ENCODE peak calls at places on chromosome 5, in eight cellular contexts. R is adipocyte, S is IMR-90, G is keratinocyte, A is mucosa of descending colon, B is osteoblast, L is stomach, E is cardiac muscle cell. D is an unnamed sample.
A peak's percentile ranks its signal among the peaks of the same experiment; 100 is the strongest.

GRCh38 chr5:10140195-10140973 is 109.3 kb downstream of the ATPSCKMT start:
- DNase-seq in R (peak; percentile 16), S (peak; percentile 7), G (no peak), A (peak; percentile 17), B (no peak), L (no peak), E (no peak), D (peak; percentile 80)

GRCh38 chr5:154817815-154818214 is 32.6 kb downstream of the FAXDC2 start:
- DNase-seq in R (no peak), S (no peak), G (no peak), A (no peak), B (no peak), L (no peak), E (no peak), D (no peak)

GRCh38 chr5:145484195-145484594 is 350.9 kb downstream of the PRELID2 start:
- DNase-seq in R (peak; percentile 52), S (peak; percentile 92), G (peak; percentile 19), A (no peak), B (no peak), L (no peak), E (no peak), D (no peak)

GRCh38 chr5:10351199-10351881 is 2.2 kb upstream of the MARCHF6 start:
- DNase-seq in R (no peak), S (peak; percentile 91), G (peak; percentile 78), A (no peak), B (no peak), L (no peak), E (peak; percentile 67), D (no peak)

GRCh38 chr5:91946870-91947269 is 563.8 kb upstream of the ARRDC3 start:
- DNase-seq in R (no peak), S (no peak), G (no peak), A (no peak), B (no peak), L (no peak), E (no peak), D (no peak)

GRCh38 chr5:136032564-136032963 is 3.8 kb downstream of the TGFBI start:
- DNase-seq in R (peak; percentile 76), S (peak; percentile 86), G (no peak), A (no peak), B (peak; percentile 90), L (no peak), E (no peak), D (no peak)

GRCh38 chr5:151413800-151414199 is 33.6 kb upstream of the SLC36A1 start:
- DNase-seq in R (no peak), S (no peak), G (no peak), A (no peak), B (no peak), L (no peak), E (no peak), D (no peak)

GRCh38 chr5:150636391-150637244 is 3.8 kb upstream of the SYNPO start:
- DNase-seq in R (peak; percentile 74), S (peak; percentile 68), G (no peak), A (peak; percentile 73), B (peak; percentile 89), L (peak; percentile 86), E (peak; percentile 44), D (no peak)

GRCh38 chr5:133818031-133818431 is 150.4 kb downstream of the C5orf15 start:
- DNase-seq in R (no peak), S (peak; percentile 5), G (no peak), A (no peak), B (no peak), L (peak; percentile 80), E (no peak), D (no peak)

GRCh38 chr5:65708140-65708539 is 13.8 kb downstream of the SGTB start:
- DNase-seq in R (peak; percentile 47), S (no peak), G (no peak), A (no peak), B (no peak), L (no peak), E (no peak), D (no peak)

DNA sequence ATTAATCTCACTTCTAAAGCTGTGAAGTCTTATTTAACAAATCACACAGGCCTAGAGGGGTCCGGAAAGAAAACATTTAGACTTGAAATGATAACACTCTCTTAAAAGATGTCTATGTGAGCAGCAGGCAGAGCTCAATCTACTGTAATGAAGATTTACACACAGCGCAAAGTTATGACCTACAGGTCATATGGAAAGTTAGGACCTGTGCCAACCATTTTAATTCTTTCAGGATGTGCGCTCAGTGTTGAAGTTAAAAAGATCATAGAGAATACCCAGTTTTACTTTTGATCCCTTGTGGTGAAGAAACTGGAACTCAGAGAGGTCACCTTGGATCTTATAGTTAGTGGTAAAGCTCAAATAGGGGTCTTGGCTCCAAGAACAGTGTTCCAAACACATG is 3.1 kb upstream of the CREBRF start:
- DNase-seq in R (no peak), S (no peak), G (no peak), A (no peak), B (no peak), L (no peak), E (no peak), D (no peak)
- H3K4me3 ChIP-seq in R (no peak overlapping the region), S (no peak overlapping the region), G (no peak overlapping the region), A (no peak overlapping the region), B (no peak overlapping the region), L (no peak overlapping the region), E (no peak overlapping the region), D (no peak overlapping the region)

DNA sequence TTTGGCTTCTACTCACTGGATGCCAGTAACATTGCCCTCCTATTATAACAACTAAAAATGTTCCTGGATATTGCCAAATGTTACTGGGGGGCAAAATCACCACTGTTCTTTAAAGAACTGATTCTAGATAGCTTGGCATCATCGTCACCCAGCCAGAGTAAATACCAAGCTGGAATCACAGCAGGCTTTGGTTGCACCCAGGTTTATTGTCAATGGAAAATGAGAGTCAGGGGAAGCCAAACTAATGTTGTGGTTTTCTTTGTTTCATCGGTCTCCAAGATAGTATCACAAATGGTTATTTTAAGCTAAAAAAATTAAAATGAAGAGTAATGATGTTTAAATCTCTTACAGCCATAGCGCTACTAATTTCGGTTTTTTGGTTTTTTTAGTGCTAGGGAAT is 558.2 kb downstream of the EBF1 start:
- DNase-seq in R (no peak), S (no peak), G (no peak), A (no peak), B (no peak), L (no peak), E (no peak), D (no peak)
- H3K36me3 ChIP-seq in R (no peaks in the 10 kb centered on the region), S (no peaks in the 10 kb centered on the region), G (no peaks in the 10 kb centered on the region), A (no peaks in the 10 kb centered on the region), B (no peaks in the 10 kb centered on the region), L (no peaks in the 10 kb centered on the region), E (no peaks in the 10 kb centered on the region), D (no peaks in the 10 kb centered on the region)

GRCh38 chr5:140043508-140043872 is 391 bp upstream of the NRG2 start:
- DNase-seq in R (peak; percentile 21), S (no peak), G (no peak), A (no peak), B (no peak), L (no peak), E (peak; percentile 56), D (peak; percentile 82)

GRCh38 chr5:140042551-140043507 is at the start of gene NRG2:
- DNase-seq in R (peak; percentile 75), S (peak; percentile 7), G (no peak), A (peak; percentile 46), B (peak; percentile 95), L (peak; percentile 52), E (peak; percentile 86), D (peak; percentile 95)

GRCh38 chr5:140041099-140041491 is 2.0 kb downstream of the NRG2 start:
- DNase-seq in R (no peak), S (no peak), G (no peak), A (no peak), B (peak; percentile 52), L (no peak), E (no peak), D (no peak)

GRCh38 chr5:140040358-140040757 is 2.7 kb downstream of the NRG2 start:
- DNase-seq in R (no peak), S (no peak), G (no peak), A (no peak), B (no peak), L (no peak), E (no peak), D (no peak)

GRCh38 chr5:140041492-140042421 is 1.3 kb downstream of the NRG2 start:
- DNase-seq in R (peak; percentile 64), S (peak; percentile 12), G (peak; percentile 5), A (peak; percentile 22), B (peak; percentile 91), L (peak; percentile 66), E (peak; percentile 65), D (peak; percentile 79)
- H3K4me3 ChIP-seq in R (peak overlapping the region; percentile 83), S (peak overlapping the region; percentile 49), G (peak overlapping the region; percentile 70), A (no peak overlapping the region), B (peak overlapping the region; percentile 75), L (peak overlapping the region; percentile 63), E (peak overlapping the region; percentile 88), D (peak overlapping the region; percentile 37)

GRCh38 chr5:172347653-172348052 is 64.1 kb upstream of the UBTD2 start:
- DNase-seq in R (no peak), S (peak; percentile 79), G (no peak), A (no peak), B (no peak), L (no peak), E (no peak), D (no peak)

GRCh38 chr5:172353271-172353807 is 69.8 kb upstream of the UBTD2 start:
- DNase-seq in R (no peak), S (peak; percentile 13), G (no peak), A (no peak), B (no peak), L (no peak), E (no peak), D (no peak)

GRCh38 chr5:172348084-172348483 is 64.5 kb upstream of the UBTD2 start:
- DNase-seq in R (no peak), S (no peak), G (no peak), A (no peak), B (no peak), L (peak; percentile 31), E (no peak), D (no peak)

GRCh38 chr5:172350212-172351181 is 66.9 kb upstream of the UBTD2 start:
- DNase-seq in R (no peak), S (no peak), G (no peak), A (no peak), B (no peak), L (no peak), E (no peak), D (no peak)

DNA sequence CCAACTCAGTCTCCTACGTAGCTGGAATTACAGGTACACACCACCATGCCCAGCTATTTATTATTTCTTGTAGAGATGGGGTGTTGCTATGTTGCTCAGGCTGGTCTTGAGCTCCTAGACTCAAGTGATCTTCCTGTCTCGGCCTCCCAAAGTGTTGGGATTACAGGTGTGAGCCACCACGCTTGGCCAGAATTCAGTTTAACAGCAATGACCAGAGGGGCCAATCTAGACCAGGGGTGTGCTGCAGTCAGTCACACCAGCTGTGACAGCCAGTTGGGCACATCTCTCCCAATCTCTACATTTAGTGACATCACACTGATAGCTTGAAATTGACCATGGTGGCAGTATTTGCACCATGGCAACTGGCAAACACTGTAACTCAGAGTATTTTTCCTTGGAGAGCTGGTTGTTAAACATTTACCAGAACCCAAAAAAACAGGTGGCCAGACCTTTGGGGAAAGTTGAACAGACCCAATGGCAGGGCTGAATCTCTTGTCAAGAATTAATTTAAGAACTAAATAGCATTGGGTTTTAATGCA is 67.7 kb upstream of the UBTD2 start:
- DNase-seq in R (no peak), S (no peak), G (no peak), A (no peak), B (no peak), L (no peak), E (no peak), D (no peak)
- H3K36me3 ChIP-seq in R (peaks cover 96% of the 10 kb centered on the region), S (peaks cover 61% of the 10 kb centered on the region), G (peaks cover 20% of the 10 kb centered on the region), A (no peaks in the 10 kb centered on the region), B (peaks cover 78% of the 10 kb centered on the region), L (peaks cover 94% of the 10 kb centered on the region), E (peaks cover 11% of the 10 kb centered on the region), D (peaks cover 41% of the 10 kb centered on the region)

GRCh38 chr5:168891175-168891812 is 312.1 kb upstream of the PANK3 start:
- DNase-seq in R (no peak), S (no peak), G (no peak), A (no peak), B (no peak), L (no peak), E (no peak), D (no peak)
- H3K4me3 ChIP-seq in R (no peak overlapping the region), S (no peak overlapping the region), G (no peak overlapping the region), A (no peak overlapping the region), B (no peak overlapping the region), L (no peak overlapping the region), E (no peak overlapping the region), D (no peak overlapping the region)

D was measured in H7.